ENCODE peak calls at places on chromosome 5, in ten cellular contexts. M is left colon; Q is EL; R is KBM-7; S is fibroblast of the conjunctiva; A is astrocyte of the spinal cord; V is retina; P is COR-L47; J is stimulated activated CD4-positive, alpha-beta T cell treated with anti-CD3 and anti-CD28 coated beads, Interleukin-12 subunit alpha, Interleukin-12 subunit beta, amount 100 ng/mL, for 48 hours; Y is MV-4-11. E is an unnamed sample.

GRCh38 chr5:37506241-37506640 is 127.1 kb downstream of the WDR70 start:
- DNase-seq in P (no peak), Y (no peak), M (no peak), A (no peak), Q (no peak), S (no peak), R (no peak), J (no peak), V (no peak), E (no peak)

GRCh38 chr5:144267961-144268513 is 97.4 kb downstream of the KCTD16 start:
- DNase-seq in P (no peak), Y (no peak), S (no peak), J (no peak), V (no peak), R (no peak), A (no peak), Q (no peak), M (no peak), E (no peak)

GRCh38 chr5:132383984-132384383 is 14.5 kb downstream of the SLC22A5 start:
- DNase-seq in Y (no peak), R (no peak), A (no peak), M (no peak), V (no peak), Q (no peak), S (no peak), J (no peak), P (no peak), E (no peak)

GRCh38 chr5:93886098-93886806 is 144.9 kb upstream of the POU5F2 start:
- DNase-seq in J (no peak), S (no peak), M (no peak), Y (no peak), V (no peak), P (no peak), Q (no peak), R (no peak), A (no peak), E (no peak)

GRCh38 chr5:142181096-142181495 is 72.5 kb downstream of the NDFIP1 start:
- DNase-seq in S (no peak), V (no peak), R (no peak), A (no peak), Y (no peak), P (no peak), M (no peak), Q (no peak), J (no peak), E (no peak)

GRCh38 chr5:179907570-179908324 is at the start of gene TBC1D9B:
- DNase-seq in M (peak), Q (peak), S (peak), J (peak), V (peak), Y (peak), A (peak), R (peak), P (peak), E (peak)

GRCh38 chr5:172640822-172641358 is at the start of gene NEURL1B:
- DNase-seq in V (peak), M (peak), R (peak), J (peak), Y (peak), P (peak), Q (peak), S (peak), A (peak), E (peak)

GRCh38 chr5:179221877-179222220 is 123.4 kb downstream of the ADAMTS2 start:
- DNase-seq in A (no peak), J (no peak), Q (no peak), V (no peak), Y (no peak), M (no peak), P (no peak), S (no peak), R (no peak), E (no peak)

GRCh38 chr5:98109561-98110006 is 663.9 kb upstream of the RGMB start:
- DNase-seq in A (peak), Q (peak), R (no peak), M (no peak), P (no peak), J (no peak), S (no peak), Y (no peak), V (no peak), E (no peak)

GRCh38 chr5:160188151-160188967 is 40.9 kb upstream of the FABP6 start:
- DNase-seq in S (peak), R (no peak), V (peak), Y (no peak), Q (peak), M (peak), P (no peak), J (no peak), A (peak), E (peak)

GRCh38 chr5:5882706-5883105 is 460.2 kb downstream of the ICE1 start:
- DNase-seq in M (no peak), Q (no peak), R (no peak), P (no peak), S (no peak), V (no peak), J (no peak), A (no peak), Y (no peak), E (no peak)

GRCh38 chr5:51433052-51433710 is 49.9 kb downstream of the ISL1 start:
- DNase-seq in J (no peak), V (no peak), M (no peak), Y (no peak), Q (no peak), R (no peak), P (no peak), S (no peak), A (peak), E (no peak)

GRCh38 chr5:60835554-60835953 is 8.5 kb downstream of the ELOVL7 start:
- DNase-seq in R (no peak), V (no peak), P (no peak), A (no peak), Q (peak), M (no peak), S (no peak), Y (no peak), J (no peak), E (no peak)

GRCh38 chr5:109691248-109691574 is 1.5 kb downstream of the MAN2A1 start:
- DNase-seq in A (no peak), S (no peak), Q (no peak), P (no peak), J (peak), R (no peak), V (no peak), Y (no peak), M (no peak), E (peak)

GRCh38 chr5:150946351-150946905 is 41.6 kb upstream of the ZNF300 start:
- DNase-seq in V (peak), Y (no peak), S (peak), M (peak), Q (no peak), A (peak), P (no peak), J (no peak), R (no peak), E (no peak)

GRCh38 chr5:148966348-148966747 is 96.5 kb downstream of the SH3TC2 start:
- DNase-seq in Q (no peak), J (no peak), S (no peak), M (no peak), Y (no peak), R (no peak), A (no peak), V (no peak), P (no peak), E (no peak)